ENCODE peak calls at places on chromosomes 6 and 20, in four cellular contexts. One of them, this sample, is unnamed.

GRCh38 chr20:38878798-38879197 is 47.4 kb upstream of the FAM83D start:
- DNase-seq in psoas muscle: no peak
- DNase-seq in iris pigment epithelial cell: peak
- DNase-seq in CD4-positive, CD25-positive, alpha-beta regulatory T cell: no peak
- DNase-seq in this sample: peak

GRCh38 chr6:167045828-167046580 is 46.8 kb downstream of the CEP43 start:
- DNase-seq in psoas muscle: no peak
- DNase-seq in iris pigment epithelial cell: no peak
- DNase-seq in CD4-positive, CD25-positive, alpha-beta regulatory T cell: no peak
- DNase-seq in this sample: no peak

GRCh38 chr20:31606928-31607639 is 2.0 kb downstream of the ID1 start:
- DNase-seq in psoas muscle: no peak
- DNase-seq in iris pigment epithelial cell: peak
- DNase-seq in CD4-positive, CD25-positive, alpha-beta regulatory T cell: no peak
- DNase-seq in this sample: peak

GRCh38 chr20:38301283-38301682 is 2.7 kb upstream of the BPI start:
- DNase-seq in psoas muscle: no peak
- DNase-seq in iris pigment epithelial cell: no peak
- DNase-seq in CD4-positive, CD25-positive, alpha-beta regulatory T cell: no peak
- DNase-seq in this sample: no peak

GRCh38 chr6:10316327-10316726 is 98.5 kb downstream of the TFAP2A start:
- DNase-seq in psoas muscle: no peak
- DNase-seq in iris pigment epithelial cell: peak
- DNase-seq in CD4-positive, CD25-positive, alpha-beta regulatory T cell: no peak
- DNase-seq in this sample: no peak

GRCh38 chr20:1418335-1418734 is 25.5 kb upstream of the FKBP1A start:
- DNase-seq in psoas muscle: no peak
- DNase-seq in iris pigment epithelial cell: peak
- DNase-seq in CD4-positive, CD25-positive, alpha-beta regulatory T cell: no peak
- DNase-seq in this sample: peak

GRCh38 chr6:21531393-21531792 is 62.2 kb upstream of the SOX4 start:
- DNase-seq in psoas muscle: no peak
- DNase-seq in iris pigment epithelial cell: no peak
- DNase-seq in CD4-positive, CD25-positive, alpha-beta regulatory T cell: no peak
- DNase-seq in this sample: no peak

GRCh38 chr6:3825851-3826581 is 23.2 kb upstream of the FAM50B start:
- DNase-seq in psoas muscle: peak
- DNase-seq in iris pigment epithelial cell: peak
- DNase-seq in CD4-positive, CD25-positive, alpha-beta regulatory T cell: no peak
- DNase-seq in this sample: no peak

GRCh38 chr20:38939686-38940085 is 13.5 kb downstream of the FAM83D start:
- DNase-seq in psoas muscle: no peak
- DNase-seq in iris pigment epithelial cell: no peak
- DNase-seq in CD4-positive, CD25-positive, alpha-beta regulatory T cell: no peak
- DNase-seq in this sample: no peak

GRCh38 chr6:137623293-137623692 is 129.1 kb upstream of the OLIG3 start:
- DNase-seq in psoas muscle: no peak
- DNase-seq in iris pigment epithelial cell: no peak
- DNase-seq in CD4-positive, CD25-positive, alpha-beta regulatory T cell: no peak
- DNase-seq in this sample: no peak

GRCh38 chr20:62982124-62983075 is 24.4 kb downstream of the BHLHE23 start:
- DNase-seq in psoas muscle: no peak
- DNase-seq in iris pigment epithelial cell: no peak
- DNase-seq in CD4-positive, CD25-positive, alpha-beta regulatory T cell: no peak
- DNase-seq in this sample: no peak

GRCh38 chr20:12386821-12387220 is 469.1 kb downstream of the BTBD3 start:
- DNase-seq in psoas muscle: no peak
- DNase-seq in iris pigment epithelial cell: no peak
- DNase-seq in CD4-positive, CD25-positive, alpha-beta regulatory T cell: no peak
- DNase-seq in this sample: no peak

GRCh38 chr6:89347825-89348224 is 4.7 kb downstream of the UBE2J1 start:
- DNase-seq in psoas muscle: no peak
- DNase-seq in iris pigment epithelial cell: peak
- DNase-seq in CD4-positive, CD25-positive, alpha-beta regulatory T cell: no peak
- DNase-seq in this sample: peak

GRCh38 chr6:43803783-43804549 is 34.0 kb downstream of the VEGFA start:
- DNase-seq in psoas muscle: no peak
- DNase-seq in iris pigment epithelial cell: peak
- DNase-seq in CD4-positive, CD25-positive, alpha-beta regulatory T cell: no peak
- DNase-seq in this sample: peak

GRCh38 chr6:4727671-4728435 is 48.4 kb upstream of the CDYL start:
- DNase-seq in psoas muscle: no peak
- DNase-seq in iris pigment epithelial cell: no peak
- DNase-seq in CD4-positive, CD25-positive, alpha-beta regulatory T cell: no peak
- DNase-seq in this sample: peak

GRCh38 chr6:22306741-22307466 is 10.1 kb upstream of the PRL start:
- DNase-seq in psoas muscle: no peak
- DNase-seq in iris pigment epithelial cell: no peak
- DNase-seq in CD4-positive, CD25-positive, alpha-beta regulatory T cell: no peak
- DNase-seq in this sample: peak

GRCh38 chr6:32700391-32701040 is 34.1 kb upstream of the HLA-DQB1 start:
- DNase-seq in psoas muscle: no peak
- DNase-seq in iris pigment epithelial cell: peak
- DNase-seq in CD4-positive, CD25-positive, alpha-beta regulatory T cell: peak
- DNase-seq in this sample: peak

GRCh38 chr20:40254023-40254772 is 434.8 kb downstream of the MAFB start:
- DNase-seq in psoas muscle: no peak
- DNase-seq in iris pigment epithelial cell: no peak
- DNase-seq in CD4-positive, CD25-positive, alpha-beta regulatory T cell: no peak
- DNase-seq in this sample: peak

GRCh38 chr6:101800598-101800997 is 407.1 kb downstream of the GRIK2 start:
- DNase-seq in psoas muscle: no peak
- DNase-seq in iris pigment epithelial cell: no peak
- DNase-seq in CD4-positive, CD25-positive, alpha-beta regulatory T cell: no peak
- DNase-seq in this sample: no peak

GRCh38 chr20:47817573-47817972 is 32.3 kb upstream of the SULF2 start:
- DNase-seq in psoas muscle: no peak
- DNase-seq in iris pigment epithelial cell: no peak
- DNase-seq in CD4-positive, CD25-positive, alpha-beta regulatory T cell: no peak
- DNase-seq in this sample: no peak

GRCh38 chr6:53828971-53829697 is 34.3 kb downstream of the LRRC1 start:
- DNase-seq in psoas muscle: no peak
- DNase-seq in iris pigment epithelial cell: no peak
- DNase-seq in CD4-positive, CD25-positive, alpha-beta regulatory T cell: no peak
- DNase-seq in this sample: no peak

GRCh38 chr6:19444481-19444880 is 392.7 kb upstream of the ID4 start:
- DNase-seq in psoas muscle: no peak
- DNase-seq in iris pigment epithelial cell: peak
- DNase-seq in CD4-positive, CD25-positive, alpha-beta regulatory T cell: no peak
- DNase-seq in this sample: peak

GRCh38 chr6:39791850-39792500 is at the start of gene DAAM2:
- DNase-seq in psoas muscle: peak
- DNase-seq in iris pigment epithelial cell: peak
- DNase-seq in CD4-positive, CD25-positive, alpha-beta regulatory T cell: no peak
- DNase-seq in this sample: peak

GRCh38 chr20:5900908-5901307 is 49.4 kb downstream of the TRMT6 start:
- DNase-seq in psoas muscle: no peak
- DNase-seq in iris pigment epithelial cell: no peak
- DNase-seq in CD4-positive, CD25-positive, alpha-beta regulatory T cell: no peak
- DNase-seq in this sample: no peak

GRCh38 chr6:130513770-130514169 is 148.0 kb downstream of the TMEM200A start:
- DNase-seq in psoas muscle: no peak
- DNase-seq in iris pigment epithelial cell: peak
- DNase-seq in CD4-positive, CD25-positive, alpha-beta regulatory T cell: peak
- DNase-seq in this sample: no peak

This sample was measured in cardiac muscle cell.